ENCODE peak calls at places on chromosomes 7 and 10, in ten cellular contexts. E, J, P, U, H, F, O, L, C and M are unnamed samples. For H3K27me3 and H3K79me2, the result is how much of the 10 kb centered on the place peaks cover.

GRCh38 chr7:30633223-30633622 is 38.5 kb downstream of the GARS1 start:
- DNase-seq in C (no peak), E (no peak), L (no peak), P (no peak), H (no peak), F (no peak), J (no peak), O (no peak), U (no peak), M (no peak)

GRCh38 chr10:69250041-69250440 is 28.3 kb upstream of the HK1 start:
- DNase-seq in C (no peak), P (no peak), E (no peak), H (no peak), U (no peak), J (no peak), L (no peak), O (no peak), F (no peak), M (no peak)

GRCh38 chr10:60526024-60526585 is 136.4 kb upstream of the ANK3 start:
- DNase-seq in J (peak), O (no peak), H (no peak), C (no peak), F (no peak), U (no peak), P (no peak), E (no peak), L (no peak), M (peak)

GRCh38 chr7:11196143-11196542 is 222.5 kb downstream of the PHF14 start:
- DNase-seq in F (no peak), J (no peak), C (no peak), O (no peak), P (no peak), E (no peak), U (no peak), H (no peak), L (no peak), M (no peak)

GRCh38 chr7:11703829-11704228 is 128.2 kb downstream of the THSD7A start:
- DNase-seq in C (no peak), J (no peak), L (no peak), U (no peak), F (no peak), P (no peak), O (no peak), E (no peak), H (no peak), M (no peak)

GRCh38 chr10:118373786-118374185 is 31.7 kb upstream of the FAM204A start:
- DNase-seq in E (peak), P (no peak), H (peak), F (no peak), O (no peak), J (peak), L (peak), U (peak), C (peak), M (peak)

GRCh38 chr10:103789771-103790201 is 65.6 kb downstream of the SH3PXD2A start:
- DNase-seq in F (no peak), J (peak), P (no peak), H (no peak), U (no peak), O (no peak), L (no peak), E (no peak), C (peak), M (no peak)

GRCh38 chr10:72007246-72007892 is 43.2 kb downstream of the CHST3 start:
- DNase-seq in C (no peak), P (no peak), L (no peak), J (no peak), E (no peak), O (peak), H (no peak), F (no peak), U (no peak), M (no peak)

GRCh38 chr7:43873300-43873699 is 4.0 kb upstream of the MRPS24 start:
- DNase-seq in L (no peak), J (peak), O (peak), C (peak), P (no peak), U (peak), F (no peak), E (peak), H (no peak), M (peak)

GRCh38 chr10:154348-154747 is 19.1 kb downstream of the ZMYND11 start:
- DNase-seq in P (no peak), U (peak), H (no peak), F (no peak), J (no peak), O (no peak), L (no peak), E (peak), C (no peak), M (peak)

GRCh38 chr7:42886129-42886528 is 25.7 kb downstream of the C7orf25 start:
- DNase-seq in E (peak), J (peak), F (no peak), L (no peak), O (no peak), P (peak), H (no peak), C (no peak), U (peak), M (no peak)

GRCh38 chr7:157575777-157576176 is 239.0 kb downstream of the DNAJB6 start:
- DNase-seq in E (no peak), U (no peak), O (no peak), L (no peak), C (no peak), H (no peak), J (no peak), P (no peak), F (no peak), M (no peak)

GRCh38 chr7:116315293-116315692 is 105.0 kb downstream of the TES start:
- DNase-seq in E (peak), H (no peak), L (peak), U (peak), J (peak), P (no peak), F (peak), C (peak), O (no peak), M (peak)

GRCh38 chr7:121475806-121476205 is 79.7 kb upstream of the FAM3C start:
- DNase-seq in F (no peak), P (no peak), U (peak), C (no peak), J (no peak), E (no peak), L (no peak), O (no peak), H (peak), M (peak)

GRCh38 chr7:34155225-34155908 is 250.0 kb downstream of the BMPER start:
- DNase-seq in O (no peak), C (no peak), H (no peak), J (peak), P (no peak), L (no peak), E (peak), U (peak), F (peak), M (peak)

GRCh38 chr7:36597099-36597773 is 127.1 kb downstream of the AOAH start:
- DNase-seq in E (no peak), P (no peak), O (peak), L (no peak), H (no peak), C (no peak), U (no peak), F (no peak), J (peak), M (no peak)

GRCh38 chr10:92544296-92544695 is 29.6 kb downstream of the IDE start:
- DNase-seq in U (no peak), E (peak), C (peak), J (peak), H (no peak), L (peak), P (peak), O (no peak), F (no peak), M (peak)

GRCh38 chr7:73738220-73738611 is 386 bp downstream of the ABHD11 start:
- DNase-seq in E (peak), F (peak), P (peak), J (no peak), C (peak), U (peak), L (peak), H (no peak), O (peak), M (peak)

GRCh38 chr7:155878674-155879073 is 66.4 kb upstream of the SHH start:
- DNase-seq in E (no peak), P (no peak), C (no peak), H (no peak), O (no peak), F (no peak), J (no peak), L (no peak), U (no peak), M (no peak)

GRCh38 chr10:88385601-88386203 is 197.4 kb downstream of the RNLS start:
- DNase-seq in O (no peak), J (peak), H (peak), U (no peak), E (no peak), C (peak), F (no peak), P (no peak), L (no peak), M (no peak)

GRCh38 chr7:43108255-43109011 is 4.0 kb upstream of the HECW1 start:
- DNase-seq in U (peak), H (peak), O (peak), L (peak), C (peak), P (peak), E (peak), J (peak), F (peak), M (no peak)

GRCh38 chr7:128352138-128352537 is 8.4 kb upstream of the RBM28 start:
- DNase-seq in P (peak), U (peak), C (no peak), F (peak), J (no peak), H (peak), E (peak), L (peak), O (no peak), M (no peak)

GRCh38 chr7:12714436-12714737 is 27.0 kb downstream of the ARL4A start:
- DNase-seq in C (no peak), U (no peak), J (no peak), F (no peak), H (no peak), O (no peak), E (no peak), P (no peak), L (no peak), M (no peak)

GRCh38 chr10:78700413-78700812 is 368.4 kb upstream of the ZMIZ1 start:
- DNase-seq in L (peak), C (no peak), J (no peak), E (peak), O (no peak), P (no peak), H (no peak), F (no peak), U (no peak), M (no peak)

GRCh38 chr7:50367098-50367497 is 62.6 kb downstream of the IKZF1 start:
- DNase-seq in P (no peak), H (no peak), E (no peak), J (no peak), C (no peak), L (no peak), O (no peak), U (no peak), F (no peak), M (no peak)

GRCh38 chr7:151243411-151244155 is 4.9 kb downstream of the SMARCD3 start:
- DNase-seq in F (peak), E (no peak), U (no peak), P (no peak), O (no peak), J (no peak), C (no peak), H (no peak), L (no peak), M (no peak)

GRCh38 chr10:50576245-50576815 is 47.4 kb downstream of the SGMS1 start:
- DNase-seq in U (peak), E (peak), H (no peak), L (no peak), P (no peak), F (no peak), J (no peak), O (no peak), C (peak), M (no peak)

GRCh38 chr10:21020545-21020944 is 123.4 kb upstream of the NEBL start:
- DNase-seq in H (peak), P (peak), L (peak), C (peak), J (peak), F (peak), U (no peak), E (peak), O (peak), M (no peak)

GRCh38 chr7:94384315-94384714 is 10.4 kb upstream of the COL1A2 start:
- DNase-seq in H (no peak), P (no peak), U (no peak), F (peak), L (no peak), C (no peak), O (no peak), J (no peak), E (no peak), M (no peak)

GRCh38 chr10:97475936-97476594 is 22.2 kb downstream of the MMS19 start:
- DNase-seq in L (no peak), P (no peak), J (peak), U (peak), H (no peak), C (no peak), O (no peak), E (peak), F (no peak), M (peak)

GRCh38 chr10:80408198-80409085 is at the start of gene PRXL2A:
- DNase-seq in E (peak), H (peak), O (peak), L (peak), J (no peak), P (peak), F (peak), U (peak), C (peak), M (peak)

GRCh38 chr10:112383325-112383724 is 9.4 kb downstream of the ACSL5 start:
- DNase-seq in J (peak), O (peak), H (peak), E (peak), L (peak), U (peak), P (no peak), C (peak), F (no peak), M (peak)

GRCh38 chr7:46115410-46115809 is 194.3 kb upstream of the IGFBP3 start:
- DNase-seq in U (peak), L (no peak), E (peak), J (no peak), H (no peak), P (no peak), O (no peak), F (no peak), C (no peak), M (no peak)

GRCh38 chr7:133678137-133678814 is 425.4 kb downstream of the EXOC4 start:
- DNase-seq in P (no peak), C (no peak), F (no peak), H (no peak), J (peak), U (no peak), O (no peak), L (no peak), E (no peak), M (no peak)

GRCh38 chr10:116469437-116469836 is 41.8 kb downstream of the PNLIPRP3 start:
- DNase-seq in H (no peak), O (no peak), E (peak), J (no peak), U (no peak), P (no peak), F (no peak), L (no peak), C (no peak), M (peak)

GRCh38 chr7:78510580-78511188 is 712.1 kb downstream of the PHTF2 start:
- DNase-seq in U (peak), P (peak), J (peak), O (no peak), E (peak), F (peak), C (peak), L (peak), H (peak), M (peak)

GRCh38 chr7:29285451-29285807 is 90.9 kb downstream of the CHN2 start:
- DNase-seq in P (no peak), O (no peak), J (peak), U (peak), H (peak), L (no peak), C (no peak), F (no peak), E (peak), M (peak)

GRCh38 chr10:79050896-79051555 is 17.7 kb upstream of the ZMIZ1 start:
- DNase-seq in P (no peak), E (peak), C (no peak), L (no peak), J (no peak), H (no peak), F (no peak), U (no peak), O (no peak), M (no peak)

GRCh38 chr7:47581821-47582747 is at the start of gene TNS3:
- DNase-seq in F (peak), H (no peak), P (peak), L (no peak), E (peak), J (peak), U (peak), C (peak), O (no peak), M (no peak)
- TF ChIP-seq EZH2 in F (no peak), H (no peak), P (no peak), L (peak), E (no peak), J (no peak), U (no peak), C (no peak), O (no peak), M (no peak)

DNA sequence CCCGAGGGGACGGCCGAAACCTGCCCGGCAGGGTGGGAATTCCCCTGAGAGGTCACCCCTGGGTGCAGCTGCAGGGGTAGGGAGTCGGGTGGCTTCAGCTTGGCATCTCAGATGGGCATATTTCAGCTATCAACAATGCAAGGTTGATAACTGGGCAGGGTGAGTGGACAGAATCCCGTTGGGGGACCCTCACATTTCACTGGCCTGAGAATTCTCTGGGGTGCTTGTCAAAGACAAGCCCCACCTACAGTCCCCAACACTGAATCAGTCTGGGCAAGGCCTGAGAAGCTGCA is 3.2 kb downstream of the RGS10 start:
- DNase-seq in J (no peak), L (no peak), H (no peak), E (no peak), P (no peak), C (peak), F (no peak), U (no peak), O (no peak), M (no peak)
- H3K27me3 ChIP-seq in J (under half), L (under half), H (under half), E (under half), P (under half), C (under half), F (half or more), U (under half), O (under half), M (under half)

DNA sequence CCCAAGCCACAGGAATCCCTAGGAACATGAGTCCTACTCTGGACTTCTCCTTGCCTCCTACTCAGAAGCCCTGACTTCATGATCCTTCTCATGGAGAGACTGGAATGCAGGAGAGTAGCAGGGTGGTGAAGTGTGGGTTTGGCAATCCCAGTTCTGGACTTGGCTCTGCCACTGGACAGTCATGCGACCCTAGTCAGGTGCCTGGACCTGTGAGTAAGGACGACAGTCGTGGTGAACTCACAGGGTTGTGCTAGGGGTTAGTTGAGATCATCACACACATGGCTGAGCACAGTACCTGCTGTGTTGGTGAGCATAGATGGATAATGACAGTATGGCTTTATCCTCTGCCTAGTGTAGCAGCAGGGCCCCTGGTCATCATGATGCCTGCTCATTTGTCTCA is 117.9 kb downstream of the LRRC18 start:
- DNase-seq in J (peak), E (peak), H (no peak), C (no peak), U (no peak), F (no peak), P (no peak), O (no peak), L (no peak), M (no peak)
- H3K79me2 ChIP-seq in J (under half), E (under half), H (under half), C (under half), U (under half), F (under half), P (under half), O (under half), L (under half), M (under half)

DNA sequence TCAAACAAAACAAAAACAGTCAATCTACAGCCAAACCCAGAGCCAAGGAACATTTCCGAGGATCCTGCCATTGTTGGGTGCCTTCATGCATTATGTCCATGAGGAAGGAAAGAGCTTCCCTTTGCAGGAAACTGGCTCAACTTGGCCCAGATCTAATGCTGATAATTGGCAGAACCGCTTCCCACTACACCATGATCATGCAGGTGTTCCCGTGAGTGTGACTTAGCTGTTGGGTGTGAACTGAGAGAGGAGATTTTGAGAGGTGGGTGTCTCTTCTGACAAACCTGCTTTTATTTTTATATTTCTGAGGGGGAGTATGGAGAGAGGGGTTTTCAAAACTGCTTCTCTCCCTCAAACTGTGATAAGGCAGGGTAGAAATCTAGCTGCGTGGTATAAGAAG is 14.6 kb downstream of the SAP25 start:
- DNase-seq in U (no peak), P (no peak), E (no peak), J (no peak), H (no peak), F (no peak), L (no peak), O (no peak), C (no peak), M (no peak)
- TF ChIP-seq EZH2 in U (no peak), P (no peak), E (no peak), J (no peak), H (no peak), F (no peak), L (no peak), O (no peak), C (no peak), M (no peak)